ENCODE peak calls at places on chromosome 13, in seven cellular contexts. G is CD4-positive, alpha-beta memory T cell; Y is left ventricle myocardium inferior; H is uterus; L is AG04450; D is HAP-1; K is cardiac fibroblast. Z is an unnamed sample.

GRCh38 chr13:21879263-21879914 is 208.5 kb downstream of the FGF9 start:
- DNase-seq in L (no peak), G (no peak), K (no peak), Y (no peak), H (no peak), D (no peak), Z (no peak)

GRCh38 chr13:30376426-30377311 is 45.6 kb upstream of the UBE2L5 start:
- DNase-seq in D (no peak), Y (no peak), H (no peak), G (peak; percentile 82), K (no peak), L (no peak), Z (peak; percentile 12)

GRCh38 chr13:42355118-42355840 is 83.3 kb downstream of the AKAP11 start:
- DNase-seq in Y (no peak), K (no peak), L (no peak), G (peak; percentile 75), D (no peak), H (no peak), Z (no peak)

GRCh38 chr13:91398413-91399188 is at the start of gene GPC5:
- DNase-seq in K (peak; percentile 53), D (peak; percentile 84), Y (peak; percentile 75), H (peak; percentile 28), G (peak; percentile 81), L (no peak), Z (peak; percentile 86)

GRCh38 chr13:94157705-94158218 is 321.7 kb downstream of the DCT start:
- DNase-seq in Y (no peak), G (no peak), K (peak; percentile 92), H (no peak), D (no peak), L (no peak), Z (no peak)

GRCh38 chr13:37313383-37313782 is 207.9 kb upstream of the CSNK1A1L start:
- DNase-seq in L (peak; percentile 71), H (no peak), Y (no peak), K (peak; percentile 66), G (no peak), D (no peak), Z (no peak)

GRCh38 chr13:44142911-44143665 is 230.5 kb upstream of the SERP2 start:
- DNase-seq in D (no peak), Y (no peak), L (no peak), G (no peak), H (no peak), K (no peak), Z (peak; percentile 48)

GRCh38 chr13:102846261-102847015 is 606 bp downstream of the ERCC5 start:
- DNase-seq in K (peak; percentile 38), D (peak; percentile 59), Y (peak; percentile 25), H (peak; percentile 21), G (peak; percentile 72), L (no peak), Z (peak; percentile 34)

DNA sequence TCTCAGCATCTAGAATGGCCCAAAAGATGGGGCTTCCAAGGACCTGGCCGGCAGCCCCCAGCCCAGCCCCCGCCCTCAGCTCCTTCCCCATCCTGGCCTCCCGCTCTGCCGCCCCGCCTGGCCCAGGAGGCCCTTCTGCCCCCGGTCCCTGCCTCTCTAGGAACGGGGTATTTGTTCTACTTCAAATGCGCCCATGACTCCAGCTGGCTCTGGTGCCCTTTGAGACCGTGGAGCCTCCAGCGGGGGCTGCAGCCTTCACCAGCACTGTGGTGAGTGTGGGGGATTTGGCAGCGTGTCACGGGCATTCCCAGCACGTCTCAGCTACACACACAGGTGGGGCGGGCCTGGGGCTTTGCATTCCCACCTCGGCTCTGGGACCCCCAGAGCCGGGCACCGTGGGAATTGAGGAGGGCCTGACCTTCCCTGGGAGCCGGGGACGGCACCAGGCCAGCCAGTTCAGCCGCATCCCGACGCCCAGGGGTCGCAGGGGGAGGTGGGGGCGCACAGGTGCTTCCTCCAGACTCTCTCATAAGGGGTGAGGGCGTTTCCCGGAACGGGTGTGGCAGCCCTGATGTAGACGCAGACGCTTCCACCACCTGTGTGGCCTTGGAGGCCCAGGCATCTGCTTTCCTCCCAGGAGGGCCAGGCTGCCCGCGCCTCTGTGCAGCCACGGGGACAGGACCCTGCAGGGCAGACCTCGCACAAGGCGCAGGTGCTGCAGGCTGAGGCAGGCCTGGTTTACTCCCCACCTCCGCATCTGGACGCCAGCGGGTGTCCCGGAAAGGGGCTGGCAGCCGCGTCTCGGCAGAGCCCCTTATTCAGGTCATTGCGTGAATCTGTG is 947 bp downstream of the ATP4B start:
- DNase-seq in G (no peak), L (no peak), K (no peak), Y (peak; percentile 10), D (no peak), H (peak; percentile 9), Z (peak; percentile 28)
- H3K4me3 ChIP-seq in G (no peak overlapping the region), L (no peak overlapping the region), K (no peak overlapping the region), Y (no peak overlapping the region), D (no peak overlapping the region), H (no peak overlapping the region), Z (no peak overlapping the region)

DNA sequence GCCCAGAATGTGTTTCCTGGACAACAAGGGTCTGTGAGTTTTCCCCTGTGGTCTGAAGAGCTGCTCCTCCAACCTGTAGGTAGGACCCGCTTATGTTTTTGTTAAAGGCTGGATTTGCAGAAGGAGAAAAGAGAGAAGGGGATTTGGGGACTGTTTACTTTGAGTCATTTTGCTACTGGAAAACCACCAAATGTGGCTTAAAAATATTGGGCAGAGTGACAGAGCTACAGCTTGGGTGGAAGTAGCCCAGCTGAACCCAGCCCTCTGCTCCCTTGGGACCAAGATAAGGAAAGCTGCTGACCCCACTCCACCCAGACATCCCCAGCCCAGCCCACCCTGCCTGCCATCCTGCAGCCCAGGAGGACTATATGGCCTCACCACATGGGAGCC is 40.0 kb downstream of the TNFRSF19 start:
- DNase-seq in G (no peak), K (peak; percentile 24), H (no peak), L (no peak), Y (peak; percentile 58), D (no peak), Z (no peak)
- H3K4me3 ChIP-seq in G (no peak overlapping the region), K (no peak overlapping the region), H (no peak overlapping the region), L (no peak overlapping the region), Y (peak overlapping the region; percentile 34), D (no peak overlapping the region), Z (no peak overlapping the region)

DNA sequence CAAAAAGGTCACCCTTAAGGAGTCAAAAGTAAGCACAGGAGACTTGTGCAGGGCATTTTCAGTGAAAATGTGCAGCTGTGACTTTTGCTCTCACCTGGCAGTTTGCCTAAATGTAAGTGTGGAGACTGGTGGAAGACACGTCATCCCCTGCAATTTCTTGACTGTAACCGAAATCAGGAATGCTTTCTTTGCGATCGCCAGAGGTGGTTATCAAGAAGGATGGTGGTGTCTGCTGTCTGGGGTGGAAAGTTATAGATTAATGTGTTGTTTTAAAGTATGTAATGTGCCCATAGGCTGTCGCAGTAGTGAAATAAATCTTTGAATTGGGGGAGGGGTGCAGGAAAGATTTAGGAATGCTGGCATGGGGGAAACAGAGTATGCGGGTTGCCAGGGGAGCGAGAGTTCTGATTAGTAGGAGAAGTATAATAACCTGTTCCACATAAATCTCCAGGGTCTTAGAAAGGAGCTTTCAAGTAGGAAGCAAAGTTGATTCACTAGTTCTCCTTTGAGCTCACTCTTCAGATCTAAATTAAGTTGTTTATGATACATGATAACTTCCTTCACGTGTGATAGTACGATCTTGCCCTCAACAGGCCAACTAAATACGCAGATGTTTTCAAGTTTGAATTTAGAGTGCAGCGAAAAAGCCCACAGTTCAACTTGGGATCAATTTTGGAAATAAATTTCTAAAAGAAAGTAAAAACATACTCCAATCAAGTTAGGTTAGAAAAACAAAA is 1520.0 kb upstream of the SLC10A2 start:
- DNase-seq in D (no peak), L (peak; percentile 65), G (no peak), K (peak; percentile 85), H (no peak), Y (no peak), Z (no peak)
- H3K4me3 ChIP-seq in D (no peak overlapping the region), L (peak overlapping the region; percentile 11), G (no peak overlapping the region), K (peak overlapping the region; percentile 8), H (no peak overlapping the region), Y (no peak overlapping the region), Z (no peak overlapping the region)

DNA sequence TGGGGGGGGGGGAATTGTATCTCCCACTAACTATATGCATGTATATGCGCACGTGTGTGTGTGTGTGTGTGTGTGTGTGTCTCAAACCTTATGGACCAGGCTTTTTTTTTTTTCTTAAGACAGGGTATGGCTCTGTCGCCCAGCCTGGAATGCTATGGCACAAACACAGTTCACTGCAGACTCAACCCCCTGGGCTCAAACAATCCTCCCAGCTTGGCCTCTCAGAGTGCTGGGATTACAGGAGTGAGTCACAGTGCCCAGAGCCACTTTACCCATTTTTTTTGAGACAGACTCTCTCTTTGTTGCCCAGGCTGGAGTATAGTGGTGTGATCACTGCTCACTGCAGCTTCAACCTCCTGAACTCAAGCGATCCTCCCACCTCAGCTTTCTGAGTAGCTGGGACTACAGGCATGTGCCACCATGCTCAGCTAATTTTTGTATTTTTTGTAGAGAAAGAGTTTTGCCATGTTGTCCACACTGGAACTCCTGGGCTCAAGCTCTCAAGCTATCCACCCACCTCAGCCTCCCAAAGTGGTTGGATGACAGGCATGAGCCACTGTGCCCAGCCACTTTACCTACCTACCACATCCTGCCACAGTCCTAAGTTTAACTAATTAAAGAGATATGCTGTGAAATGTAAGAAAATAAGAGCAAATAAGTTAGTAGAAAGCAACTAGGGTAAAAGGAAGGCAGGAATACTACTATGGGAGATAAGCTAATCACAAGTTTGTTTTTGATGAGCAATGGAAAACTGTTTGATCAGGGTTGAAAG is 2.4 kb downstream of the ZMYM5 start:
- DNase-seq in K (peak; percentile 72), D (peak; percentile 26), L (no peak), Y (no peak), G (no peak), H (no peak), Z (no peak)
- H3K4me3 ChIP-seq in K (no peak overlapping the region), D (peak overlapping the region; percentile 82), L (peak overlapping the region; percentile 84), Y (peak overlapping the region; percentile 85), G (no peak overlapping the region), H (no peak overlapping the region), Z (no peak overlapping the region)

DNA sequence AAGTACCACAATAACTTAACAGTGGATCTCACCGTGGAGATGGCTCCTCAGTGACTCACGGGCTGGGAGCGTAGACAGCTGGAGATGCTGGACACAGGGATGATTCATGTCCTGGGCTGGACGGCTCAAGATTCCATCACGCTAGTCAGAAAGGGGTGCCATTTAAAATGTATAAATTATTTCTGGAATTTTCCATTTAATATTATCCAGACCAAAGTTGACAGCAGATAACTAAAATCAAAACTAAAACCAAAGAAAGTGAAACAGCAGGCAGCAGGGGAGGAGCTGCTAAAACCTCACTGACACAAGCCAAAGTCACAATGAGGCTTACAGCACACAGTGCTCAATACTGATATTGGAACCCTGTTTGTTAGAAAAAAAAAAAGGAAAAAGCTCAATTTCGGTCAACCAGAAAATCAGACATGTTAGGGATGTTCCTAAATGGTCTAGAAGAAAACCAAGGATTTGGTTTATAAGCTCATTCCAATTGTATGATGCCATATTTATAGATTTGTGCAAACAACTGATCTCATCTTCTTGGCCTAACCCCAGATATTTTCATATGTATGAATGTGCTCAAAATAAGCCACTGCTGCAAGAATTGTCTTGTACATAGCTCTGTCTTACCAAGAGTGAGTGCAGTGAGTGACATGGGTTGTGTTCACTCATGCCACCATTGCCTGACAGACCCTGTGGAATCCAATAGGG is 111.8 kb downstream of the SACS start:
- DNase-seq in H (peak; percentile 54), L (peak; percentile 67), D (no peak), Y (peak; percentile 38), K (peak; percentile 84), G (peak; percentile 4), Z (no peak)
- H3K4me3 ChIP-seq in H (peak overlapping the region; percentile 14), L (peak overlapping the region; percentile 50), D (no peak overlapping the region), Y (peak overlapping the region; percentile 22), K (no peak overlapping the region), G (no peak overlapping the region), Z (no peak overlapping the region)

Z was measured in Caco-2.